ENCODE peak calls at places on chromosomes 5 and 9, in nine cellular contexts. One of them, this sample, is unnamed.
A peak's percentile ranks its signal among the peaks of the same experiment; 100 is the strongest.

GRCh38 chr5:66807743-66808142 is 211.6 kb downstream of the MAST4 start:
- DNase-seq in mammary epithelial cell: peak; percentile 80
- DNase-seq in IMR-90: peak; percentile 55
- DNase-seq in HCT116: peak; percentile 2
- DNase-seq in PC-3: peak; percentile 63
- DNase-seq in fibroblast of lung: peak; percentile 75
- DNase-seq in H9: no peak
- DNase-seq in endothelial cell of umbilical vein: peak; percentile 75
- DNase-seq in H1: no peak
- DNase-seq in this sample: no peak

GRCh38 chr5:76427481-76428140 is 24.5 kb downstream of the IQGAP2 start:
- DNase-seq in mammary epithelial cell: no peak
- DNase-seq in IMR-90: no peak
- DNase-seq in HCT116: no peak
- DNase-seq in PC-3: no peak
- DNase-seq in fibroblast of lung: no peak
- DNase-seq in H9: peak; percentile 54
- DNase-seq in endothelial cell of umbilical vein: no peak
- DNase-seq in H1: peak; percentile 61
- DNase-seq in this sample: no peak

GRCh38 chr9:114611516-114612271 is 603 bp downstream of the TMEM268 start:
- DNase-seq in mammary epithelial cell: peak; percentile 46
- DNase-seq in IMR-90: peak; percentile 58
- DNase-seq in HCT116: no peak
- DNase-seq in PC-3: peak; percentile 34
- DNase-seq in fibroblast of lung: peak; percentile 80
- DNase-seq in H9: peak; percentile 54
- DNase-seq in endothelial cell of umbilical vein: peak; percentile 57
- DNase-seq in H1: peak; percentile 70
- DNase-seq in this sample: peak; percentile 89

GRCh38 chr9:84710701-84711397 is 41.3 kb downstream of the NTRK2 start:
- DNase-seq in mammary epithelial cell: peak; percentile 31
- DNase-seq in IMR-90: no peak
- DNase-seq in HCT116: no peak
- DNase-seq in PC-3: no peak
- DNase-seq in fibroblast of lung: no peak
- DNase-seq in H9: no peak
- DNase-seq in endothelial cell of umbilical vein: no peak
- DNase-seq in H1: no peak
- DNase-seq in this sample: no peak

GRCh38 chr9:117555964-117556629 is 141.2 kb upstream of the ASTN2 start:
- DNase-seq in mammary epithelial cell: peak; percentile 40
- DNase-seq in IMR-90: no peak
- DNase-seq in HCT116: no peak
- DNase-seq in PC-3: peak; percentile 11
- DNase-seq in fibroblast of lung: no peak
- DNase-seq in H9: peak; percentile 84
- DNase-seq in endothelial cell of umbilical vein: peak; percentile 44
- DNase-seq in H1: peak; percentile 89
- DNase-seq in this sample: no peak

GRCh38 chr5:37170856-37171255 is 78.3 kb downstream of the CPLANE1 start:
- DNase-seq in mammary epithelial cell: no peak
- DNase-seq in IMR-90: no peak
- DNase-seq in HCT116: no peak
- DNase-seq in PC-3: no peak
- DNase-seq in fibroblast of lung: no peak
- DNase-seq in H9: no peak
- DNase-seq in endothelial cell of umbilical vein: no peak
- DNase-seq in H1: no peak
- DNase-seq in this sample: no peak

GRCh38 chr9:105911104-105911911 is 217.0 kb downstream of the TMEM38B start:
- DNase-seq in mammary epithelial cell: no peak
- DNase-seq in IMR-90: no peak
- DNase-seq in HCT116: no peak
- DNase-seq in PC-3: peak; percentile 65
- DNase-seq in fibroblast of lung: no peak
- DNase-seq in H9: peak; percentile 43
- DNase-seq in endothelial cell of umbilical vein: no peak
- DNase-seq in H1: no peak
- DNase-seq in this sample: no peak

GRCh38 chr5:154860123-154860522 is 1.7 kb downstream of the CNOT8 start:
- DNase-seq in mammary epithelial cell: peak; percentile 47
- DNase-seq in IMR-90: peak; percentile 77
- DNase-seq in HCT116: no peak
- DNase-seq in PC-3: peak; percentile 13
- DNase-seq in fibroblast of lung: peak; percentile 54
- DNase-seq in H9: no peak
- DNase-seq in endothelial cell of umbilical vein: peak; percentile 25
- DNase-seq in H1: no peak
- DNase-seq in this sample: peak; percentile 73

GRCh38 chr5:199821-200645 is 8.7 kb downstream of the LRRC14B start:
- DNase-seq in mammary epithelial cell: no peak
- DNase-seq in IMR-90: no peak
- DNase-seq in HCT116: no peak
- DNase-seq in PC-3: no peak
- DNase-seq in fibroblast of lung: no peak
- DNase-seq in H9: no peak
- DNase-seq in endothelial cell of umbilical vein: no peak
- DNase-seq in H1: no peak
- DNase-seq in this sample: peak; percentile 69

GRCh38 chr9:107905313-107906027 is 415.9 kb upstream of the KLF4 start:
- DNase-seq in mammary epithelial cell: no peak
- DNase-seq in IMR-90: no peak
- DNase-seq in HCT116: no peak
- DNase-seq in PC-3: no peak
- DNase-seq in fibroblast of lung: peak; percentile 58
- DNase-seq in H9: no peak
- DNase-seq in endothelial cell of umbilical vein: no peak
- DNase-seq in H1: no peak
- DNase-seq in this sample: no peak

GRCh38 chr5:56803894-56804293 is 11.5 kb upstream of the MAP3K1 start:
- DNase-seq in mammary epithelial cell: no peak
- DNase-seq in IMR-90: no peak
- DNase-seq in HCT116: no peak
- DNase-seq in PC-3: no peak
- DNase-seq in fibroblast of lung: no peak
- DNase-seq in H9: no peak
- DNase-seq in endothelial cell of umbilical vein: no peak
- DNase-seq in H1: no peak
- DNase-seq in this sample: no peak

GRCh38 chr9:87518702-87519335 is 21.2 kb downstream of the DAPK1 start:
- DNase-seq in mammary epithelial cell: no peak
- DNase-seq in IMR-90: no peak
- DNase-seq in HCT116: no peak
- DNase-seq in PC-3: no peak
- DNase-seq in fibroblast of lung: peak; percentile 75
- DNase-seq in H9: no peak
- DNase-seq in endothelial cell of umbilical vein: peak; percentile 94
- DNase-seq in H1: no peak
- DNase-seq in this sample: no peak

GRCh38 chr9:117189121-117189520 is 225.7 kb downstream of the ASTN2 start:
- DNase-seq in mammary epithelial cell: peak; percentile 4
- DNase-seq in IMR-90: peak; percentile 5
- DNase-seq in HCT116: no peak
- DNase-seq in PC-3: no peak
- DNase-seq in fibroblast of lung: no peak
- DNase-seq in H9: no peak
- DNase-seq in endothelial cell of umbilical vein: no peak
- DNase-seq in H1: no peak
- DNase-seq in this sample: no peak

GRCh38 chr9:136264046-136264802 is 18.6 kb upstream of the QSOX2 start:
- DNase-seq in mammary epithelial cell: no peak
- DNase-seq in IMR-90: no peak
- DNase-seq in HCT116: no peak
- DNase-seq in PC-3: no peak
- DNase-seq in fibroblast of lung: no peak
- DNase-seq in H9: no peak
- DNase-seq in endothelial cell of umbilical vein: no peak
- DNase-seq in H1: no peak
- DNase-seq in this sample: peak; percentile 61

GRCh38 chr5:169777112-169777511 is 140.0 kb downstream of the DOCK2 start:
- DNase-seq in mammary epithelial cell: no peak
- DNase-seq in IMR-90: no peak
- DNase-seq in HCT116: no peak
- DNase-seq in PC-3: no peak
- DNase-seq in fibroblast of lung: no peak
- DNase-seq in H9: no peak
- DNase-seq in endothelial cell of umbilical vein: no peak
- DNase-seq in H1: no peak
- DNase-seq in this sample: no peak

GRCh38 chr5:86546582-86546981 is 71.2 kb upstream of the COX7C start:
- DNase-seq in mammary epithelial cell: no peak
- DNase-seq in IMR-90: no peak
- DNase-seq in HCT116: peak; percentile 42
- DNase-seq in PC-3: peak; percentile 54
- DNase-seq in fibroblast of lung: no peak
- DNase-seq in H9: no peak
- DNase-seq in endothelial cell of umbilical vein: no peak
- DNase-seq in H1: no peak
- DNase-seq in this sample: no peak

GRCh38 chr9:23537192-23538059 is 288.6 kb downstream of the ELAVL2 start:
- DNase-seq in mammary epithelial cell: no peak
- DNase-seq in IMR-90: no peak
- DNase-seq in HCT116: no peak
- DNase-seq in PC-3: no peak
- DNase-seq in fibroblast of lung: no peak
- DNase-seq in H9: no peak
- DNase-seq in endothelial cell of umbilical vein: no peak
- DNase-seq in H1: peak; percentile 56
- DNase-seq in this sample: no peak

GRCh38 chr5:76942581-76942980 is 10.3 kb upstream of the CRHBP start:
- DNase-seq in mammary epithelial cell: peak; percentile 80
- DNase-seq in IMR-90: peak; percentile 81
- DNase-seq in HCT116: no peak
- DNase-seq in PC-3: no peak
- DNase-seq in fibroblast of lung: peak; percentile 57
- DNase-seq in H9: no peak
- DNase-seq in endothelial cell of umbilical vein: no peak
- DNase-seq in H1: no peak
- DNase-seq in this sample: no peak

GRCh38 chr5:181164076-181164952 is 16.9 kb downstream of the OR2V2 start:
- DNase-seq in mammary epithelial cell: no peak
- DNase-seq in IMR-90: peak; percentile 48
- DNase-seq in HCT116: no peak
- DNase-seq in PC-3: no peak
- DNase-seq in fibroblast of lung: peak; percentile 39
- DNase-seq in H9: no peak
- DNase-seq in endothelial cell of umbilical vein: no peak
- DNase-seq in H1: peak; percentile 63
- DNase-seq in this sample: no peak

GRCh38 chr5:94632024-94632423 is 13.6 kb downstream of the SLF1 start:
- DNase-seq in mammary epithelial cell: no peak
- DNase-seq in IMR-90: no peak
- DNase-seq in HCT116: no peak
- DNase-seq in PC-3: no peak
- DNase-seq in fibroblast of lung: no peak
- DNase-seq in H9: no peak
- DNase-seq in endothelial cell of umbilical vein: no peak
- DNase-seq in H1: no peak
- DNase-seq in this sample: no peak

GRCh38 chr5:135382131-135382530 is 16.9 kb downstream of the MACROH2A1 start:
- DNase-seq in mammary epithelial cell: no peak
- DNase-seq in IMR-90: no peak
- DNase-seq in HCT116: no peak
- DNase-seq in PC-3: no peak
- DNase-seq in fibroblast of lung: no peak
- DNase-seq in H9: no peak
- DNase-seq in endothelial cell of umbilical vein: no peak
- DNase-seq in H1: no peak
- DNase-seq in this sample: no peak

GRCh38 chr5:96817496-96817895 is 9.8 kb upstream of the ERAP1 start:
- DNase-seq in mammary epithelial cell: no peak
- DNase-seq in IMR-90: no peak
- DNase-seq in HCT116: no peak
- DNase-seq in PC-3: no peak
- DNase-seq in fibroblast of lung: no peak
- DNase-seq in H9: no peak
- DNase-seq in endothelial cell of umbilical vein: no peak
- DNase-seq in H1: no peak
- DNase-seq in this sample: no peak

GRCh38 chr9:124392855-124393460 is 22.3 kb downstream of the PSMB7 start:
- DNase-seq in mammary epithelial cell: peak; percentile 99
- DNase-seq in IMR-90: peak; percentile 95
- DNase-seq in HCT116: peak; percentile 39
- DNase-seq in PC-3: peak; percentile 95
- DNase-seq in fibroblast of lung: peak; percentile 81
- DNase-seq in H9: peak; percentile 46
- DNase-seq in endothelial cell of umbilical vein: peak; percentile 75
- DNase-seq in H1: no peak
- DNase-seq in this sample: no peak

GRCh38 chr5:132488590-132488989 is 2.0 kb downstream of the IRF1 start:
- DNase-seq in mammary epithelial cell: no peak
- DNase-seq in IMR-90: no peak
- DNase-seq in HCT116: no peak
- DNase-seq in PC-3: peak; percentile 60
- DNase-seq in fibroblast of lung: no peak
- DNase-seq in H9: no peak
- DNase-seq in endothelial cell of umbilical vein: no peak
- DNase-seq in H1: no peak
- DNase-seq in this sample: no peak
- TF ChIP-seq CTCF in mammary epithelial cell: no peak
- TF ChIP-seq CTCF in IMR-90: no peak
- TF ChIP-seq CTCF in HCT116: no peak
- TF ChIP-seq CTCF in PC-3: no peak
- TF ChIP-seq CTCF in fibroblast of lung: no peak
- TF ChIP-seq CTCF in H9: no peak
- TF ChIP-seq CTCF in endothelial cell of umbilical vein: no peak
- TF ChIP-seq CTCF in H1: no peak
- TF ChIP-seq CTCF in this sample: no peak

GRCh38 chr5:116864838-116865190 is 290.2 kb upstream of the SEMA6A start:
- DNase-seq in mammary epithelial cell: no peak
- DNase-seq in IMR-90: no peak
- DNase-seq in HCT116: no peak
- DNase-seq in PC-3: no peak
- DNase-seq in fibroblast of lung: no peak
- DNase-seq in H9: no peak
- DNase-seq in endothelial cell of umbilical vein: no peak
- DNase-seq in H1: no peak
- DNase-seq in this sample: no peak
- H3K9ac ChIP-seq in mammary epithelial cell: no peak overlapping the region
- H3K9ac ChIP-seq in IMR-90: no peak overlapping the region
- H3K9ac ChIP-seq in HCT116: no peak overlapping the region
- H3K9ac ChIP-seq in PC-3: no peak overlapping the region
- H3K9ac ChIP-seq in fibroblast of lung: no peak overlapping the region
- H3K9ac ChIP-seq in H9: peak overlapping the region; percentile 18
- H3K9ac ChIP-seq in endothelial cell of umbilical vein: no peak overlapping the region
- H3K9ac ChIP-seq in H1: no peak overlapping the region
- H3K9ac ChIP-seq in this sample: no peak overlapping the region

GRCh38 chr9:95854386-95855015 is 21.0 kb upstream of the ERCC6L2 start:
- DNase-seq in mammary epithelial cell: peak; percentile 15
- DNase-seq in IMR-90: peak; percentile 82
- DNase-seq in HCT116: no peak
- DNase-seq in PC-3: peak; percentile 79
- DNase-seq in fibroblast of lung: peak; percentile 71
- DNase-seq in H9: no peak
- DNase-seq in endothelial cell of umbilical vein: peak; percentile 56
- DNase-seq in H1: no peak
- DNase-seq in this sample: no peak
- H3K4me1 ChIP-seq in mammary epithelial cell: peaks cover 40% of the 10 kb centered on the region
- H3K4me1 ChIP-seq in IMR-90: peaks cover 14% of the 10 kb centered on the region
- H3K4me1 ChIP-seq in HCT116: peaks cover 36% of the 10 kb centered on the region
- H3K4me1 ChIP-seq in PC-3: peaks cover 65% of the 10 kb centered on the region
- H3K4me1 ChIP-seq in fibroblast of lung: peaks cover 11% of the 10 kb centered on the region
- H3K4me1 ChIP-seq in H9: no peaks in the 10 kb centered on the region
- H3K4me1 ChIP-seq in endothelial cell of umbilical vein: peaks cover 55% of the 10 kb centered on the region
- H3K4me1 ChIP-seq in H1: peaks cover 3% of the 10 kb centered on the region
- H3K4me1 ChIP-seq in this sample: no peaks in the 10 kb centered on the region

GRCh38 chr9:35566417-35566816 is 38.6 kb upstream of the TESK1 start:
- DNase-seq in mammary epithelial cell: no peak
- DNase-seq in IMR-90: no peak
- DNase-seq in HCT116: no peak
- DNase-seq in PC-3: no peak
- DNase-seq in fibroblast of lung: no peak
- DNase-seq in H9: no peak
- DNase-seq in endothelial cell of umbilical vein: no peak
- DNase-seq in H1: no peak
- DNase-seq in this sample: no peak
- TF ChIP-seq CTCF in mammary epithelial cell: peak; percentile 7
- TF ChIP-seq CTCF in IMR-90: no peak
- TF ChIP-seq CTCF in HCT116: peak; percentile 32
- TF ChIP-seq CTCF in PC-3: no peak
- TF ChIP-seq CTCF in fibroblast of lung: no peak
- TF ChIP-seq CTCF in H9: peak; percentile 24
- TF ChIP-seq CTCF in endothelial cell of umbilical vein: no peak
- TF ChIP-seq CTCF in H1: no peak
- TF ChIP-seq CTCF in this sample: no peak

This sample was measured in kidney.